ENCODE peak calls at places on chromosomes 11 and 22, in four cellular contexts. One of them, this sample, is unnamed.

GRCh38 chr11:93219440-93219839 is 21.6 kb upstream of the SLC36A4 start:
- DNase-seq in A549: no peak
- DNase-seq in prostate gland: no peak
- DNase-seq in body of pancreas: no peak
- DNase-seq in this sample: no peak

GRCh38 chr11:565921-566509 is 5.2 kb downstream of the RASSF7 start:
- DNase-seq in A549: no peak
- DNase-seq in prostate gland: no peak
- DNase-seq in body of pancreas: no peak
- DNase-seq in this sample: no peak

GRCh38 chr11:36141595-36141994 is 147.6 kb downstream of the COMMD9 start:
- DNase-seq in prostate gland: no peak
- DNase-seq in A549: no peak
- DNase-seq in body of pancreas: no peak
- DNase-seq in this sample: no peak

GRCh38 chr11:20162824-20163777 is 2.8 kb upstream of the DBX1 start:
- DNase-seq in prostate gland: no peak
- DNase-seq in A549: peak
- DNase-seq in body of pancreas: peak
- DNase-seq in this sample: no peak

GRCh38 chr22:45163074-45163416 is 680 bp upstream of the NUP50 start:
- DNase-seq in A549: peak
- DNase-seq in body of pancreas: peak
- DNase-seq in prostate gland: no peak
- DNase-seq in this sample: no peak

GRCh38 chr11:102882389-102883024 is 7.7 kb upstream of the MMP12 start:
- DNase-seq in A549: no peak
- DNase-seq in prostate gland: no peak
- DNase-seq in body of pancreas: no peak
- DNase-seq in this sample: no peak

GRCh38 chr11:18563090-18563730 is 25.3 kb downstream of the UEVLD start:
- DNase-seq in prostate gland: no peak
- DNase-seq in A549: no peak
- DNase-seq in body of pancreas: no peak
- DNase-seq in this sample: no peak

GRCh38 chr22:20651286-20651685 is 122.6 kb upstream of the SERPIND1 start:
- DNase-seq in A549: no peak
- DNase-seq in body of pancreas: no peak
- DNase-seq in prostate gland: no peak
- DNase-seq in this sample: peak

GRCh38 chr11:6333112-6333511 is 12.8 kb upstream of the CAVIN3 start:
- DNase-seq in body of pancreas: no peak
- DNase-seq in A549: no peak
- DNase-seq in prostate gland: no peak
- DNase-seq in this sample: no peak

GRCh38 chr11:21615871-21616270 is 577.0 kb upstream of the ANO5 start:
- DNase-seq in body of pancreas: no peak
- DNase-seq in prostate gland: no peak
- DNase-seq in A549: no peak
- DNase-seq in this sample: no peak

GRCh38 chr11:118135796-118136165 is 16.8 kb downstream of the SCN4B start:
- DNase-seq in A549: no peak
- DNase-seq in body of pancreas: no peak
- DNase-seq in prostate gland: no peak
- DNase-seq in this sample: no peak

GRCh38 chr11:8810331-8811301 is 100.4 kb upstream of the AKIP1 start:
- DNase-seq in body of pancreas: peak
- DNase-seq in A549: no peak
- DNase-seq in prostate gland: peak
- DNase-seq in this sample: peak

GRCh38 chr11:33531743-33532181 is 168.9 kb downstream of the C11orf91 start:
- DNase-seq in A549: no peak
- DNase-seq in body of pancreas: peak
- DNase-seq in prostate gland: no peak
- DNase-seq in this sample: no peak

GRCh38 chr11:19683141-19683805 is 29.4 kb upstream of the NAV2 start:
- DNase-seq in body of pancreas: no peak
- DNase-seq in A549: no peak
- DNase-seq in prostate gland: no peak
- DNase-seq in this sample: peak

GRCh38 chr11:3073029-3073435 is 15.8 kb upstream of the CARS1 start:
- DNase-seq in A549: no peak
- DNase-seq in body of pancreas: no peak
- DNase-seq in prostate gland: no peak
- DNase-seq in this sample: no peak

GRCh38 chr11:76739798-76740197 is 43.4 kb upstream of the TSKU start:
- DNase-seq in body of pancreas: no peak
- DNase-seq in prostate gland: no peak
- DNase-seq in A549: no peak
- DNase-seq in this sample: no peak

GRCh38 chr11:87076260-87076783 is 38.6 kb downstream of the TMEM135 start:
- DNase-seq in body of pancreas: no peak
- DNase-seq in A549: no peak
- DNase-seq in prostate gland: no peak
- DNase-seq in this sample: no peak

GRCh38 chr22:38347944-38348750 is 30.9 kb upstream of the CSNK1E start:
- DNase-seq in prostate gland: no peak
- DNase-seq in A549: no peak
- DNase-seq in body of pancreas: no peak
- DNase-seq in this sample: no peak

DNA sequence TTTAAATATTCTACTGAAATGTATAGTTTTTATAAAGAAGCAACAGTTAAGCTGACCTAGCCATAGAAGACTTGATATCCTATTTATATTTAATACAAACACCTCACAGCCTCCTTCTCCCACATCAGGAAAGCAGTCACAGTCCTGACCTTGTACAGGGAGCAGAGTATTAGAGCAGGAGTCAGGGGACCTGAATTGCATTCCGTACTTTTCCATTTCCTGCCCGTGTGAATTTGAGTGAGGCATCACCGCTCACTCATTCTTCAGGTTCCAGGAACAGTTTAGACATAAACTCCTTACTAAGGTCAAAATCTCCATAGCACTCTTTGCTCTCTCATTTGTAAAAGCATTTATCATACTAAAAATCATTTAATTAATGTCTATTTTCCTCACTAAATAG is 482.5 kb upstream of the FAT3 start:
- DNase-seq in prostate gland: no peak
- DNase-seq in body of pancreas: no peak
- DNase-seq in A549: no peak
- DNase-seq in this sample: no peak
- H3K4me3 ChIP-seq in prostate gland: no peak
- H3K4me3 ChIP-seq in body of pancreas: no peak
- H3K4me3 ChIP-seq in A549: no peak
- H3K4me3 ChIP-seq in this sample: no peak

GRCh38 chr22:31495343-31495742 is 993 bp upstream of the SFI1 start:
- DNase-seq in A549: no peak
- DNase-seq in prostate gland: no peak
- DNase-seq in body of pancreas: no peak
- DNase-seq in this sample: no peak

GRCh38 chr22:31497148-31497938 is 1.0 kb downstream of the SFI1 start:
- DNase-seq in body of pancreas: no peak
- DNase-seq in prostate gland: no peak
- DNase-seq in A549: no peak
- DNase-seq in this sample: no peak

GRCh38 chr22:31492151-31492550 is 2.5 kb upstream of the EIF4ENIF1 start:
- DNase-seq in body of pancreas: no peak
- DNase-seq in prostate gland: no peak
- DNase-seq in A549: no peak
- DNase-seq in this sample: no peak

GRCh38 chr22:31496007-31496734 is at the start of gene SFI1:
- DNase-seq in A549: peak
- DNase-seq in body of pancreas: peak
- DNase-seq in prostate gland: peak
- DNase-seq in this sample: peak

DNA sequence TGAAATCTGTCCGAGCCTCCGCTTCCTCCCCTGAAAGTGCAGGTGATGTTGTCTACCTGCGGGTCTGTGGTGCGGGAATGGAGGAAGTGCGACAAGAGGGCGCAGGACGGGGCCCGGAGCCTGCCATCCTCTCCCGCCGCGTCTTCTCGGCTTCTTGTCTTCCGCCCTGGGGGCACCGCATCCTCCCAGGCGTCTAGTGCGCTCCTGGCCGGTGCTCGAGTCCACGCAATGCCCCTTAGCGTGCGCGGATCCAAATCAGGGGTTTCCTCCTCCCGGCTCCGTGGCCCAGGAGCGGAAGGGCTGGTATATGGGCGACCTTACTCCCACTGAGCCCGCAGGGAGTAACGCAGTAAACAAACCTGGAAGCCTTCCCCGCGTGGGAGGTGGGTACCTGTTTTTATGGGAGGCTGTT is 405 bp downstream of the SFI1 start:
- DNase-seq in A549: no peak
- DNase-seq in prostate gland: no peak
- DNase-seq in body of pancreas: no peak
- DNase-seq in this sample: peak
- TF ChIP-seq POLR2A in A549: no peak
- TF ChIP-seq POLR2A in prostate gland: no peak
- TF ChIP-seq POLR2A in body of pancreas: no peak
- TF ChIP-seq POLR2A in this sample: no peak

GRCh38 chr11:73902303-73902702 is 25.5 kb downstream of the PAAF1 start:
- DNase-seq in prostate gland: no peak
- DNase-seq in body of pancreas: no peak
- DNase-seq in A549: no peak
- DNase-seq in this sample: no peak

GRCh38 chr11:73912045-73912444 is 35.2 kb downstream of the PAAF1 start:
- DNase-seq in A549: no peak
- DNase-seq in prostate gland: no peak
- DNase-seq in body of pancreas: no peak
- DNase-seq in this sample: no peak

GRCh38 chr11:73907191-73907590 is 30.4 kb downstream of the PAAF1 start:
- DNase-seq in body of pancreas: no peak
- DNase-seq in A549: peak
- DNase-seq in prostate gland: no peak
- DNase-seq in this sample: no peak
- TF ChIP-seq CTCF in body of pancreas: no peak
- TF ChIP-seq CTCF in A549: peak
- TF ChIP-seq CTCF in prostate gland: no peak
- TF ChIP-seq CTCF in this sample: no peak

GRCh38 chr11:124834526-124835190 is 30.6 kb upstream of the ROBO3 start:
- DNase-seq in body of pancreas: no peak
- DNase-seq in prostate gland: no peak
- DNase-seq in A549: no peak
- DNase-seq in this sample: no peak
- H3K4me3 ChIP-seq in body of pancreas: no peak
- H3K4me3 ChIP-seq in prostate gland: no peak
- H3K4me3 ChIP-seq in A549: no peak
- H3K4me3 ChIP-seq in this sample: no peak

GRCh38 chr22:43811777-43812148 is 342 bp downstream of the EFCAB6 start:
- DNase-seq in prostate gland: no peak
- DNase-seq in A549: no peak
- DNase-seq in body of pancreas: no peak
- DNase-seq in this sample: no peak

GRCh38 chr22:43812890-43813289 is 785 bp upstream of the EFCAB6 start:
- DNase-seq in body of pancreas: no peak
- DNase-seq in A549: no peak
- DNase-seq in prostate gland: no peak
- DNase-seq in this sample: no peak

GRCh38 chr22:43817402-43817801 is 5.3 kb upstream of the EFCAB6 start:
- DNase-seq in body of pancreas: no peak
- DNase-seq in prostate gland: no peak
- DNase-seq in A549: no peak
- DNase-seq in this sample: no peak

GRCh38 chr22:43814264-43814663 is 2.2 kb upstream of the EFCAB6 start:
- DNase-seq in A549: no peak
- DNase-seq in prostate gland: no peak
- DNase-seq in body of pancreas: no peak
- DNase-seq in this sample: no peak

GRCh38 chr22:43812149-43812842 is at the start of gene EFCAB6:
- DNase-seq in body of pancreas: peak
- DNase-seq in A549: peak
- DNase-seq in prostate gland: peak
- DNase-seq in this sample: peak
- TF ChIP-seq POLR2A in body of pancreas: peak
- TF ChIP-seq POLR2A in A549: peak
- TF ChIP-seq POLR2A in prostate gland: no peak
- TF ChIP-seq POLR2A in this sample: no peak

This sample was measured in lower leg skin.